ENCODE peak calls at places on chromosomes 13 and 19, in eight cellular contexts. One of them, this sample, is unnamed.

GRCh38 chr19:12806242-12807131 is at the start of gene RNASEH2A:
- DNase-seq in NCI-H1417: peak
- DNase-seq in aorta: peak
- DNase-seq in T-cell: peak
- DNase-seq in activated T-cell treated with anti-CD3 and anti-CD28 coated beads, Interleukin-2, amount 50 U/mL, for 72 hours: peak
- DNase-seq in CD8-positive, alpha-beta memory T cell: peak
- DNase-seq in fibroblast of the aortic adventitia: peak
- DNase-seq in epithelial cell of esophagus: peak
- DNase-seq in this sample: peak

GRCh38 chr13:39965309-39965708 is 309.8 kb downstream of the COG6 start:
- DNase-seq in NCI-H1417: no peak
- DNase-seq in aorta: no peak
- DNase-seq in T-cell: no peak
- DNase-seq in activated T-cell treated with anti-CD3 and anti-CD28 coated beads, Interleukin-2, amount 50 U/mL, for 72 hours: no peak
- DNase-seq in CD8-positive, alpha-beta memory T cell: no peak
- DNase-seq in fibroblast of the aortic adventitia: no peak
- DNase-seq in epithelial cell of esophagus: no peak
- DNase-seq in this sample: no peak

GRCh38 chr13:79273045-79273444 is 133.0 kb downstream of the RBM26 start:
- DNase-seq in NCI-H1417: no peak
- DNase-seq in aorta: no peak
- DNase-seq in T-cell: no peak
- DNase-seq in activated T-cell treated with anti-CD3 and anti-CD28 coated beads, Interleukin-2, amount 50 U/mL, for 72 hours: no peak
- DNase-seq in CD8-positive, alpha-beta memory T cell: no peak
- DNase-seq in fibroblast of the aortic adventitia: no peak
- DNase-seq in epithelial cell of esophagus: no peak
- DNase-seq in this sample: no peak

GRCh38 chr13:99528547-99528946 is 27.3 kb downstream of the TM9SF2 start:
- DNase-seq in NCI-H1417: peak
- DNase-seq in aorta: no peak
- DNase-seq in T-cell: peak
- DNase-seq in activated T-cell treated with anti-CD3 and anti-CD28 coated beads, Interleukin-2, amount 50 U/mL, for 72 hours: no peak
- DNase-seq in CD8-positive, alpha-beta memory T cell: no peak
- DNase-seq in fibroblast of the aortic adventitia: no peak
- DNase-seq in epithelial cell of esophagus: no peak
- DNase-seq in this sample: no peak

GRCh38 chr13:106143392-106143791 is 392.1 kb downstream of the EFNB2 start:
- DNase-seq in NCI-H1417: no peak
- DNase-seq in aorta: no peak
- DNase-seq in T-cell: no peak
- DNase-seq in activated T-cell treated with anti-CD3 and anti-CD28 coated beads, Interleukin-2, amount 50 U/mL, for 72 hours: no peak
- DNase-seq in CD8-positive, alpha-beta memory T cell: no peak
- DNase-seq in fibroblast of the aortic adventitia: peak
- DNase-seq in epithelial cell of esophagus: no peak
- DNase-seq in this sample: no peak

GRCh38 chr19:40507892-40508291 is 41.1 kb downstream of the SPTBN4 start:
- DNase-seq in NCI-H1417: no peak
- DNase-seq in aorta: no peak
- DNase-seq in T-cell: no peak
- DNase-seq in activated T-cell treated with anti-CD3 and anti-CD28 coated beads, Interleukin-2, amount 50 U/mL, for 72 hours: no peak
- DNase-seq in CD8-positive, alpha-beta memory T cell: no peak
- DNase-seq in fibroblast of the aortic adventitia: no peak
- DNase-seq in epithelial cell of esophagus: no peak
- DNase-seq in this sample: no peak

GRCh38 chr13:72062566-72062965 is 195.6 kb upstream of the DACH1 start:
- DNase-seq in NCI-H1417: peak
- DNase-seq in aorta: peak
- DNase-seq in T-cell: no peak
- DNase-seq in activated T-cell treated with anti-CD3 and anti-CD28 coated beads, Interleukin-2, amount 50 U/mL, for 72 hours: no peak
- DNase-seq in CD8-positive, alpha-beta memory T cell: no peak
- DNase-seq in fibroblast of the aortic adventitia: no peak
- DNase-seq in epithelial cell of esophagus: peak
- DNase-seq in this sample: no peak

GRCh38 chr19:17902701-17903100 is 30.1 kb upstream of the CCDC124 start:
- DNase-seq in NCI-H1417: no peak
- DNase-seq in aorta: no peak
- DNase-seq in T-cell: no peak
- DNase-seq in activated T-cell treated with anti-CD3 and anti-CD28 coated beads, Interleukin-2, amount 50 U/mL, for 72 hours: no peak
- DNase-seq in CD8-positive, alpha-beta memory T cell: no peak
- DNase-seq in fibroblast of the aortic adventitia: peak
- DNase-seq in epithelial cell of esophagus: peak
- DNase-seq in this sample: no peak

GRCh38 chr19:8826371-8826770 is 5.7 kb downstream of the ZNF558 start:
- DNase-seq in NCI-H1417: no peak
- DNase-seq in aorta: no peak
- DNase-seq in T-cell: no peak
- DNase-seq in activated T-cell treated with anti-CD3 and anti-CD28 coated beads, Interleukin-2, amount 50 U/mL, for 72 hours: no peak
- DNase-seq in CD8-positive, alpha-beta memory T cell: no peak
- DNase-seq in fibroblast of the aortic adventitia: no peak
- DNase-seq in epithelial cell of esophagus: no peak
- DNase-seq in this sample: no peak

GRCh38 chr13:98766120-98766519 is 13.6 kb upstream of the SLC15A1 start:
- DNase-seq in NCI-H1417: peak
- DNase-seq in aorta: no peak
- DNase-seq in T-cell: no peak
- DNase-seq in activated T-cell treated with anti-CD3 and anti-CD28 coated beads, Interleukin-2, amount 50 U/mL, for 72 hours: no peak
- DNase-seq in CD8-positive, alpha-beta memory T cell: no peak
- DNase-seq in fibroblast of the aortic adventitia: no peak
- DNase-seq in epithelial cell of esophagus: no peak
- DNase-seq in this sample: no peak

GRCh38 chr19:12482505-12482886 is 2.1 kb downstream of the ZNF709 start:
- DNase-seq in NCI-H1417: no peak
- DNase-seq in aorta: no peak
- DNase-seq in T-cell: no peak
- DNase-seq in activated T-cell treated with anti-CD3 and anti-CD28 coated beads, Interleukin-2, amount 50 U/mL, for 72 hours: no peak
- DNase-seq in CD8-positive, alpha-beta memory T cell: no peak
- DNase-seq in fibroblast of the aortic adventitia: no peak
- DNase-seq in epithelial cell of esophagus: no peak
- DNase-seq in this sample: no peak

GRCh38 chr19:43315851-43316250 is 37.6 kb upstream of the CD177 start:
- DNase-seq in NCI-H1417: no peak
- DNase-seq in aorta: no peak
- DNase-seq in T-cell: no peak
- DNase-seq in activated T-cell treated with anti-CD3 and anti-CD28 coated beads, Interleukin-2, amount 50 U/mL, for 72 hours: no peak
- DNase-seq in CD8-positive, alpha-beta memory T cell: no peak
- DNase-seq in fibroblast of the aortic adventitia: no peak
- DNase-seq in epithelial cell of esophagus: no peak
- DNase-seq in this sample: no peak

GRCh38 chr19:46218160-46218559 is 11.4 kb upstream of the IGFL1 start:
- DNase-seq in NCI-H1417: no peak
- DNase-seq in aorta: no peak
- DNase-seq in T-cell: no peak
- DNase-seq in activated T-cell treated with anti-CD3 and anti-CD28 coated beads, Interleukin-2, amount 50 U/mL, for 72 hours: peak
- DNase-seq in CD8-positive, alpha-beta memory T cell: no peak
- DNase-seq in fibroblast of the aortic adventitia: peak
- DNase-seq in epithelial cell of esophagus: peak
- DNase-seq in this sample: no peak

GRCh38 chr13:44432595-44432994 is 59.0 kb downstream of the SERP2 start:
- DNase-seq in NCI-H1417: no peak
- DNase-seq in aorta: no peak
- DNase-seq in T-cell: no peak
- DNase-seq in activated T-cell treated with anti-CD3 and anti-CD28 coated beads, Interleukin-2, amount 50 U/mL, for 72 hours: no peak
- DNase-seq in CD8-positive, alpha-beta memory T cell: no peak
- DNase-seq in fibroblast of the aortic adventitia: no peak
- DNase-seq in epithelial cell of esophagus: peak
- DNase-seq in this sample: no peak

GRCh38 chr19:16013851-16014840 is 62.1 kb upstream of the TPM4 start:
- DNase-seq in NCI-H1417: no peak
- DNase-seq in aorta: peak
- DNase-seq in T-cell: no peak
- DNase-seq in activated T-cell treated with anti-CD3 and anti-CD28 coated beads, Interleukin-2, amount 50 U/mL, for 72 hours: no peak
- DNase-seq in CD8-positive, alpha-beta memory T cell: no peak
- DNase-seq in fibroblast of the aortic adventitia: no peak
- DNase-seq in epithelial cell of esophagus: no peak
- DNase-seq in this sample: no peak

GRCh38 chr19:46287585-46287984 is 9.3 kb upstream of the HIF3A start:
- DNase-seq in NCI-H1417: no peak
- DNase-seq in aorta: no peak
- DNase-seq in T-cell: no peak
- DNase-seq in activated T-cell treated with anti-CD3 and anti-CD28 coated beads, Interleukin-2, amount 50 U/mL, for 72 hours: no peak
- DNase-seq in CD8-positive, alpha-beta memory T cell: no peak
- DNase-seq in fibroblast of the aortic adventitia: no peak
- DNase-seq in epithelial cell of esophagus: peak
- DNase-seq in this sample: no peak

GRCh38 chr19:12648088-12648487 is 18.5 kb downstream of the MAN2B1 start:
- DNase-seq in NCI-H1417: no peak
- DNase-seq in aorta: no peak
- DNase-seq in T-cell: no peak
- DNase-seq in activated T-cell treated with anti-CD3 and anti-CD28 coated beads, Interleukin-2, amount 50 U/mL, for 72 hours: no peak
- DNase-seq in CD8-positive, alpha-beta memory T cell: no peak
- DNase-seq in fibroblast of the aortic adventitia: no peak
- DNase-seq in epithelial cell of esophagus: no peak
- DNase-seq in this sample: peak

GRCh38 chr13:30792257-30793000 is 57.1 kb downstream of the ALOX5AP start:
- DNase-seq in NCI-H1417: peak
- DNase-seq in aorta: peak
- DNase-seq in T-cell: no peak
- DNase-seq in activated T-cell treated with anti-CD3 and anti-CD28 coated beads, Interleukin-2, amount 50 U/mL, for 72 hours: no peak
- DNase-seq in CD8-positive, alpha-beta memory T cell: no peak
- DNase-seq in fibroblast of the aortic adventitia: peak
- DNase-seq in epithelial cell of esophagus: peak
- DNase-seq in this sample: peak

GRCh38 chr13:45537506-45537905 is 72.8 kb downstream of the COG3 start:
- DNase-seq in NCI-H1417: no peak
- DNase-seq in aorta: no peak
- DNase-seq in T-cell: no peak
- DNase-seq in activated T-cell treated with anti-CD3 and anti-CD28 coated beads, Interleukin-2, amount 50 U/mL, for 72 hours: no peak
- DNase-seq in CD8-positive, alpha-beta memory T cell: no peak
- DNase-seq in fibroblast of the aortic adventitia: no peak
- DNase-seq in epithelial cell of esophagus: peak
- DNase-seq in this sample: no peak

GRCh38 chr19:35596366-35596999 is 10.5 kb downstream of the PMIS2 start:
- DNase-seq in NCI-H1417: no peak
- DNase-seq in aorta: peak
- DNase-seq in T-cell: no peak
- DNase-seq in activated T-cell treated with anti-CD3 and anti-CD28 coated beads, Interleukin-2, amount 50 U/mL, for 72 hours: peak
- DNase-seq in CD8-positive, alpha-beta memory T cell: no peak
- DNase-seq in fibroblast of the aortic adventitia: peak
- DNase-seq in epithelial cell of esophagus: no peak
- DNase-seq in this sample: no peak

GRCh38 chr19:57830071-57830602 is at the start of gene ZNF587B:
- DNase-seq in NCI-H1417: peak
- DNase-seq in aorta: peak
- DNase-seq in T-cell: peak
- DNase-seq in activated T-cell treated with anti-CD3 and anti-CD28 coated beads, Interleukin-2, amount 50 U/mL, for 72 hours: peak
- DNase-seq in CD8-positive, alpha-beta memory T cell: peak
- DNase-seq in fibroblast of the aortic adventitia: peak
- DNase-seq in epithelial cell of esophagus: peak
- DNase-seq in this sample: no peak

GRCh38 chr13:108006619-108007018 is 208.7 kb downstream of the LIG4 start:
- DNase-seq in NCI-H1417: no peak
- DNase-seq in aorta: no peak
- DNase-seq in T-cell: no peak
- DNase-seq in activated T-cell treated with anti-CD3 and anti-CD28 coated beads, Interleukin-2, amount 50 U/mL, for 72 hours: no peak
- DNase-seq in CD8-positive, alpha-beta memory T cell: no peak
- DNase-seq in fibroblast of the aortic adventitia: no peak
- DNase-seq in epithelial cell of esophagus: no peak
- DNase-seq in this sample: no peak

GRCh38 chr13:20161951-20162300 is 1.1 kb upstream of the GJA3 start:
- DNase-seq in NCI-H1417: no peak
- DNase-seq in aorta: no peak
- DNase-seq in T-cell: no peak
- DNase-seq in activated T-cell treated with anti-CD3 and anti-CD28 coated beads, Interleukin-2, amount 50 U/mL, for 72 hours: no peak
- DNase-seq in CD8-positive, alpha-beta memory T cell: no peak
- DNase-seq in fibroblast of the aortic adventitia: no peak
- DNase-seq in epithelial cell of esophagus: no peak
- DNase-seq in this sample: no peak

GRCh38 chr13:84802073-84802472 is 919.8 kb upstream of the SLITRK1 start:
- DNase-seq in NCI-H1417: no peak
- DNase-seq in aorta: no peak
- DNase-seq in T-cell: no peak
- DNase-seq in activated T-cell treated with anti-CD3 and anti-CD28 coated beads, Interleukin-2, amount 50 U/mL, for 72 hours: no peak
- DNase-seq in CD8-positive, alpha-beta memory T cell: no peak
- DNase-seq in fibroblast of the aortic adventitia: no peak
- DNase-seq in epithelial cell of esophagus: no peak
- DNase-seq in this sample: no peak

GRCh38 chr19:28213476-28214082 is 999.4 kb downstream of the UQCRFS1 start:
- DNase-seq in NCI-H1417: no peak
- DNase-seq in aorta: no peak
- DNase-seq in T-cell: no peak
- DNase-seq in activated T-cell treated with anti-CD3 and anti-CD28 coated beads, Interleukin-2, amount 50 U/mL, for 72 hours: no peak
- DNase-seq in CD8-positive, alpha-beta memory T cell: no peak
- DNase-seq in fibroblast of the aortic adventitia: peak
- DNase-seq in epithelial cell of esophagus: no peak
- DNase-seq in this sample: no peak

GRCh38 chr19:57282011-57282636 is 1.8 kb downstream of the ZNF460 start:
- DNase-seq in NCI-H1417: no peak
- DNase-seq in aorta: no peak
- DNase-seq in T-cell: no peak
- DNase-seq in activated T-cell treated with anti-CD3 and anti-CD28 coated beads, Interleukin-2, amount 50 U/mL, for 72 hours: peak
- DNase-seq in CD8-positive, alpha-beta memory T cell: no peak
- DNase-seq in fibroblast of the aortic adventitia: no peak
- DNase-seq in epithelial cell of esophagus: peak
- DNase-seq in this sample: no peak

GRCh38 chr19:15576526-15577156 is 38.4 kb upstream of the CYP4F8 start:
- DNase-seq in NCI-H1417: no peak
- DNase-seq in aorta: no peak
- DNase-seq in T-cell: no peak
- DNase-seq in activated T-cell treated with anti-CD3 and anti-CD28 coated beads, Interleukin-2, amount 50 U/mL, for 72 hours: no peak
- DNase-seq in CD8-positive, alpha-beta memory T cell: no peak
- DNase-seq in fibroblast of the aortic adventitia: no peak
- DNase-seq in epithelial cell of esophagus: no peak
- DNase-seq in this sample: no peak

GRCh38 chr19:50639121-50640112 is at the start of gene SYT3:
- DNase-seq in NCI-H1417: peak
- DNase-seq in aorta: peak
- DNase-seq in T-cell: no peak
- DNase-seq in activated T-cell treated with anti-CD3 and anti-CD28 coated beads, Interleukin-2, amount 50 U/mL, for 72 hours: peak
- DNase-seq in CD8-positive, alpha-beta memory T cell: no peak
- DNase-seq in fibroblast of the aortic adventitia: peak
- DNase-seq in epithelial cell of esophagus: no peak
- DNase-seq in this sample: peak

GRCh38 chr19:991174-991931 is 7.2 kb downstream of the WDR18 start:
- DNase-seq in NCI-H1417: no peak
- DNase-seq in aorta: no peak
- DNase-seq in T-cell: peak
- DNase-seq in activated T-cell treated with anti-CD3 and anti-CD28 coated beads, Interleukin-2, amount 50 U/mL, for 72 hours: peak
- DNase-seq in CD8-positive, alpha-beta memory T cell: peak
- DNase-seq in fibroblast of the aortic adventitia: peak
- DNase-seq in epithelial cell of esophagus: peak
- DNase-seq in this sample: no peak

GRCh38 chr19:2160384-2160783 is 3.3 kb upstream of the DOT1L start:
- DNase-seq in NCI-H1417: no peak
- DNase-seq in aorta: no peak
- DNase-seq in T-cell: no peak
- DNase-seq in activated T-cell treated with anti-CD3 and anti-CD28 coated beads, Interleukin-2, amount 50 U/mL, for 72 hours: no peak
- DNase-seq in CD8-positive, alpha-beta memory T cell: no peak
- DNase-seq in fibroblast of the aortic adventitia: no peak
- DNase-seq in epithelial cell of esophagus: no peak
- DNase-seq in this sample: no peak

GRCh38 chr19:15563325-15563794 is 51.7 kb upstream of the CYP4F8 start:
- DNase-seq in NCI-H1417: peak
- DNase-seq in aorta: peak
- DNase-seq in T-cell: no peak
- DNase-seq in activated T-cell treated with anti-CD3 and anti-CD28 coated beads, Interleukin-2, amount 50 U/mL, for 72 hours: no peak
- DNase-seq in CD8-positive, alpha-beta memory T cell: no peak
- DNase-seq in fibroblast of the aortic adventitia: no peak
- DNase-seq in epithelial cell of esophagus: no peak
- DNase-seq in this sample: peak

This sample was measured in NCI-H1105.